ENCODE peak calls at places on chromosomes 13 and 19, in eight cellular contexts. T, W, Q, D, U, B, O and J are unnamed samples.

GRCh38 chr13:51931606-51932005 is 69.8 kb downstream of the CCDC70 start:
- DNase-seq in Q (no peak), D (no peak), B (no peak), W (no peak), O (no peak), U (no peak), T (no peak), J (no peak)

GRCh38 chr19:1765182-1765903 is 12.0 kb downstream of the ONECUT3 start:
- DNase-seq in B (no peak), W (no peak), T (no peak), O (no peak), U (no peak), D (no peak), Q (no peak), J (no peak)

GRCh38 chr19:48897181-48897580 is 1.4 kb downstream of the TULP2 start:
- DNase-seq in O (no peak), U (no peak), D (no peak), W (no peak), Q (no peak), B (no peak), T (no peak), J (no peak)

GRCh38 chr19:48879025-48879572 is 6.9 kb downstream of the PPP1R15A start:
- DNase-seq in Q (no peak), O (no peak), W (no peak), D (no peak), U (no peak), B (no peak), T (no peak), J (no peak)

GRCh38 chr19:9721861-9722260 is 46.7 kb downstream of the ZNF846 start:
- DNase-seq in W (no peak), B (no peak), D (no peak), Q (no peak), T (no peak), O (no peak), U (peak; percentile 44), J (peak; percentile 19)

GRCh38 chr13:20387441-20387971 is 138.2 kb downstream of the CRYL1 start:
- DNase-seq in U (peak; percentile 64), O (no peak), B (no peak), D (no peak), W (peak; percentile 41), T (no peak), Q (no peak), J (no peak)

GRCh38 chr13:26679945-26680516 is 80.6 kb downstream of the GPR12 start:
- DNase-seq in U (no peak), O (peak; percentile 78), Q (peak; percentile 35), B (peak; percentile 73), W (peak; percentile 11), D (no peak), T (no peak), J (peak; percentile 50)

GRCh38 chr13:33466262-33466661 is 180.7 kb upstream of the STARD13 start:
- DNase-seq in T (no peak), Q (no peak), B (no peak), U (no peak), W (no peak), D (no peak), O (no peak), J (no peak)

GRCh38 chr13:113895436-113895835 is 31.6 kb upstream of the GAS6 start:
- DNase-seq in B (no peak), O (no peak), T (no peak), W (no peak), D (no peak), Q (no peak), U (no peak), J (no peak)

GRCh38 chr13:109725297-109725696 is 61.1 kb downstream of the IRS2 start:
- DNase-seq in T (no peak), U (no peak), O (no peak), B (no peak), D (no peak), Q (no peak), W (no peak), J (no peak)

GRCh38 chr13:57633141-57633949 is 1.8 kb downstream of the PCDH17 start:
- DNase-seq in Q (peak; percentile 80), D (peak; percentile 62), W (no peak), T (no peak), O (peak; percentile 82), B (no peak), U (no peak), J (peak; percentile 90)

GRCh38 chr19:663682-664117 is 686 bp upstream of the RNF126 start:
- DNase-seq in T (no peak), Q (no peak), U (no peak), D (no peak), O (no peak), B (no peak), W (no peak), J (peak; percentile 22)

GRCh38 chr13:37956536-37956935 is 87.0 kb upstream of the TRPC4 start:
- DNase-seq in O (no peak), W (no peak), U (peak; percentile 31), Q (no peak), D (no peak), B (no peak), T (no peak), J (no peak)

GRCh38 chr19:41545547-41545946 is 30.4 kb upstream of the CEACAM21 start:
- DNase-seq in Q (no peak), B (no peak), W (no peak), T (no peak), O (no peak), D (no peak), U (no peak), J (no peak)

GRCh38 chr13:26508885-26509284 is 48.6 kb upstream of the WASF3 start:
- DNase-seq in W (peak; percentile 97), Q (no peak), B (peak; percentile 82), U (peak; percentile 77), T (peak; percentile 41), O (peak; percentile 87), D (no peak), J (no peak)

GRCh38 chr13:101916758-101917474 is 464.4 kb downstream of the ITGBL1 start:
- DNase-seq in W (no peak), T (no peak), Q (peak; percentile 15), O (no peak), B (no peak), D (no peak), U (no peak), J (peak; percentile 53)
- TF ChIP-seq CTCF in W (no peak), T (no peak), Q (no peak), O (no peak), B (no peak), D (no peak), U (no peak), J (peak; percentile 7)

DNA sequence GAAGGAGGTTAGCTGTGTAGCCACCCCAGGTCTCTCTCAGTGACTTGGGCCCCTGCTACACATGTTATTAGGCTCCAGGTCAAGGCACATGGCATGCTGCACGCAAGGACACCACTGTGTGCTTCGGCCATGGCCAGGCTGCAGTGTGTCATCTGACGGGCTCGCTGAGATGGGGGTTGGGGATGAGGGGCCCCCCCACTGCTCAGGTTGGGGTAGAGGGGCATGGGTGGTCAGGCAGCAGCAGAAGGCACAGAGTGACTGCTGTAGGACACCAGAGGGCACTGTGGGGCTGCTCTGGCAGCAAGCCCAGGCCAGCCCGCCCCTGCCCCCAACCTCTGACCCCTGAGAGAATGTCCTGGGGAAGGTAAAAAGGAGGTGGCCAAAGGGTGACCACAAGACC is 32.2 kb upstream of the ISYNA1 start:
- DNase-seq in T (no peak), D (no peak), O (no peak), Q (peak; percentile 44), W (no peak), B (no peak), U (no peak), J (peak; percentile 73)
- TF ChIP-seq CTCF in T (peak; percentile 27), D (peak; percentile 49), O (peak; percentile 26), Q (no peak), W (peak; percentile 49), B (peak; percentile 71), U (no peak), J (no peak)

GRCh38 chr13:87129602-87130300 is 541.4 kb upstream of the SLITRK5 start:
- DNase-seq in Q (no peak), U (peak; percentile 3), T (no peak), D (no peak), B (peak; percentile 1), W (peak; percentile 27), O (no peak), J (no peak)
- TF ChIP-seq CTCF in Q (no peak), U (no peak), T (no peak), D (no peak), B (no peak), W (no peak), O (no peak), J (no peak)

DNA sequence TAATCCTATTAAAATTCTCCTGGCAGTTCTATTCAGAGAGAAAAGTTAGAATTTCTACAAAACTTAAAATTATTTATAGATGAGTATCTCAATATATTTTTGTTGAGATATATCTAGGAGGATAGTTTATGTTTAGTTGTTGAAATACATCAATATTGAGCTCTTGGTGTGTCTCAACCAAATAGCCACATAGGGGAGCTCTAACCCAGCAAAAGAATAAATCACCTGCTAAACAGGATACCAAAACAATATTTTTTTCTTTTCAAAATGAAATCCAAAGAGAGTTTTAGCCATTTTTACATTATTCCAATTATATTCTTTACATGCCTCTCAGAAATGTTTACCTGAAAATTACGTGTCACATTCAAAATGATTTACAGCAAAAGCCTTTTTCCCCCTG is 954.7 kb downstream of the SLITRK6 start:
- DNase-seq in Q (no peak), W (no peak), B (no peak), O (no peak), T (no peak), D (no peak), U (peak; percentile 18), J (no peak)
- TF ChIP-seq CTCF in Q (peak; percentile 36), W (no peak), B (peak; percentile 32), O (no peak), T (no peak), D (no peak), U (peak; percentile 53), J (peak; percentile 46)

GRCh38 chr19:11234486-11235075 is 4.8 kb upstream of the ANGPTL8 start:
- DNase-seq in O (no peak), T (no peak), W (no peak), D (no peak), U (no peak), B (no peak), Q (no peak), J (no peak)
- TF ChIP-seq CTCF in O (no peak), T (no peak), W (no peak), D (no peak), U (no peak), B (no peak), Q (no peak), J (no peak)

GRCh38 chr19:34327851-34328250 is 37.1 kb upstream of the GPI start:
- DNase-seq in B (no peak), D (no peak), O (no peak), T (no peak), U (no peak), Q (no peak), W (no peak), J (no peak)

GRCh38 chr19:34330116-34330515 is 34.9 kb upstream of the GPI start:
- DNase-seq in Q (no peak), W (no peak), D (no peak), T (no peak), B (no peak), U (no peak), O (no peak), J (no peak)

GRCh38 chr19:34325961-34326360 is 39.0 kb upstream of the GPI start:
- DNase-seq in B (no peak), Q (no peak), D (no peak), O (no peak), T (no peak), U (no peak), W (no peak), J (no peak)

GRCh38 chr19:34332027-34332786 is 32.8 kb upstream of the GPI start:
- DNase-seq in B (no peak), T (no peak), O (no peak), U (no peak), W (no peak), D (no peak), Q (peak; percentile 20), J (no peak)

GRCh38 chr19:34328982-34329381 is 36.0 kb upstream of the GPI start:
- DNase-seq in U (no peak), Q (no peak), D (no peak), T (no peak), B (no peak), O (no peak), W (no peak), J (no peak)
- TF ChIP-seq CTCF in U (no peak), Q (no peak), D (no peak), T (no peak), B (no peak), O (no peak), W (no peak), J (no peak)